ENCODE peak calls at places on chromosome 6, in four cellular contexts. One of them, this sample, is unnamed.

GRCh38 chr6:117418320-117418719 is 7.4 kb downstream of the ROS1 start:
- DNase-seq in SK-N-SH: no peak
- DNase-seq in neural crest cell: no peak
- DNase-seq in CD4-positive, alpha-beta T cell: no peak
- DNase-seq in this sample: no peak

GRCh38 chr6:165804331-165805066 is 141.5 kb upstream of the PDE10A start:
- DNase-seq in SK-N-SH: no peak
- DNase-seq in CD4-positive, alpha-beta T cell: no peak
- DNase-seq in neural crest cell: no peak
- DNase-seq in this sample: no peak

GRCh38 chr6:113632220-113632864 is 224.8 kb upstream of the MARCKS start:
- DNase-seq in SK-N-SH: no peak
- DNase-seq in neural crest cell: peak; percentile 5
- DNase-seq in CD4-positive, alpha-beta T cell: peak; percentile 0
- DNase-seq in this sample: no peak

GRCh38 chr6:148289153-148289552 is 53.5 kb upstream of the SASH1 start:
- DNase-seq in neural crest cell: no peak
- DNase-seq in CD4-positive, alpha-beta T cell: no peak
- DNase-seq in SK-N-SH: no peak
- DNase-seq in this sample: no peak

GRCh38 chr6:142171351-142171750 is 24.3 kb downstream of the VTA1 start:
- DNase-seq in SK-N-SH: no peak
- DNase-seq in neural crest cell: no peak
- DNase-seq in CD4-positive, alpha-beta T cell: no peak
- DNase-seq in this sample: no peak

GRCh38 chr6:78615430-78615904 is 251.9 kb upstream of the IRAK1BP1 start:
- DNase-seq in CD4-positive, alpha-beta T cell: no peak
- DNase-seq in neural crest cell: no peak
- DNase-seq in SK-N-SH: no peak
- DNase-seq in this sample: no peak

GRCh38 chr6:119025793-119026192 is 52.7 kb downstream of the FAM184A start:
- DNase-seq in SK-N-SH: no peak
- DNase-seq in CD4-positive, alpha-beta T cell: no peak
- DNase-seq in neural crest cell: no peak
- DNase-seq in this sample: no peak

GRCh38 chr6:2784061-2784460 is 18.9 kb downstream of the WRNIP1 start:
- DNase-seq in CD4-positive, alpha-beta T cell: no peak
- DNase-seq in SK-N-SH: no peak
- DNase-seq in neural crest cell: no peak
- DNase-seq in this sample: no peak

GRCh38 chr6:169991031-169991390 is 239.6 kb downstream of the ERMARD start:
- DNase-seq in CD4-positive, alpha-beta T cell: no peak
- DNase-seq in neural crest cell: no peak
- DNase-seq in SK-N-SH: no peak
- DNase-seq in this sample: no peak

GRCh38 chr6:110217255-110217654 is 37.0 kb downstream of the CDC40 start:
- DNase-seq in CD4-positive, alpha-beta T cell: no peak
- DNase-seq in neural crest cell: no peak
- DNase-seq in SK-N-SH: no peak
- DNase-seq in this sample: no peak

GRCh38 chr6:132962936-132963579 is 148.7 kb downstream of the RPS12 start:
- DNase-seq in CD4-positive, alpha-beta T cell: peak; percentile 18
- DNase-seq in SK-N-SH: peak; percentile 51
- DNase-seq in neural crest cell: peak; percentile 65
- DNase-seq in this sample: peak; percentile 56

GRCh38 chr6:2744206-2744771 is 6.4 kb downstream of the MYLK4 start:
- DNase-seq in SK-N-SH: peak; percentile 31
- DNase-seq in CD4-positive, alpha-beta T cell: no peak
- DNase-seq in neural crest cell: no peak
- DNase-seq in this sample: no peak

GRCh38 chr6:108758884-108759283 is 89.3 kb upstream of the ARMC2 start:
- DNase-seq in neural crest cell: no peak
- DNase-seq in SK-N-SH: no peak
- DNase-seq in CD4-positive, alpha-beta T cell: no peak
- DNase-seq in this sample: no peak

GRCh38 chr6:148943451-148943850 is 196.6 kb downstream of the UST start:
- DNase-seq in SK-N-SH: no peak
- DNase-seq in CD4-positive, alpha-beta T cell: no peak
- DNase-seq in neural crest cell: no peak
- DNase-seq in this sample: no peak

GRCh38 chr6:167828325-167828956 is 1.7 kb downstream of the AFDN start:
- DNase-seq in CD4-positive, alpha-beta T cell: no peak
- DNase-seq in neural crest cell: no peak
- DNase-seq in SK-N-SH: no peak
- DNase-seq in this sample: no peak

GRCh38 chr6:35503534-35503933 is 6.7 kb upstream of the TEAD3 start:
- DNase-seq in neural crest cell: no peak
- DNase-seq in CD4-positive, alpha-beta T cell: no peak
- DNase-seq in SK-N-SH: no peak
- DNase-seq in this sample: no peak

GRCh38 chr6:107179004-107179403 is 63.7 kb upstream of the BEND3 start:
- DNase-seq in neural crest cell: peak; percentile 12
- DNase-seq in SK-N-SH: no peak
- DNase-seq in CD4-positive, alpha-beta T cell: no peak
- DNase-seq in this sample: no peak

GRCh38 chr6:88238065-88238464 is 71.9 kb upstream of the CNR1 start:
- DNase-seq in neural crest cell: no peak
- DNase-seq in SK-N-SH: no peak
- DNase-seq in CD4-positive, alpha-beta T cell: no peak
- DNase-seq in this sample: peak; percentile 19

GRCh38 chr6:138817799-138818198 is 21.9 kb downstream of the ECT2L start:
- DNase-seq in CD4-positive, alpha-beta T cell: no peak
- DNase-seq in SK-N-SH: no peak
- DNase-seq in neural crest cell: no peak
- DNase-seq in this sample: peak; percentile 73

GRCh38 chr6:20877008-20877937 is 343.0 kb downstream of the CDKAL1 start:
- DNase-seq in CD4-positive, alpha-beta T cell: no peak
- DNase-seq in neural crest cell: no peak
- DNase-seq in SK-N-SH: no peak
- DNase-seq in this sample: no peak

GRCh38 chr6:3884007-3884745 is 35.0 kb downstream of the FAM50B start:
- DNase-seq in neural crest cell: no peak
- DNase-seq in CD4-positive, alpha-beta T cell: no peak
- DNase-seq in SK-N-SH: no peak
- DNase-seq in this sample: no peak

GRCh38 chr6:167779123-167779992 is 47.4 kb upstream of the AFDN start:
- DNase-seq in CD4-positive, alpha-beta T cell: no peak
- DNase-seq in neural crest cell: no peak
- DNase-seq in SK-N-SH: no peak
- DNase-seq in this sample: no peak

GRCh38 chr6:108117427-108118358 is 43.2 kb upstream of the OSTM1 start:
- DNase-seq in CD4-positive, alpha-beta T cell: no peak
- DNase-seq in neural crest cell: no peak
- DNase-seq in SK-N-SH: peak; percentile 74
- DNase-seq in this sample: peak; percentile 24

GRCh38 chr6:84657486-84657885 is 106.9 kb downstream of the TBX18 start:
- DNase-seq in neural crest cell: no peak
- DNase-seq in SK-N-SH: no peak
- DNase-seq in CD4-positive, alpha-beta T cell: no peak
- DNase-seq in this sample: no peak

GRCh38 chr6:11053307-11053706 is 9.2 kb upstream of the ELOVL2 start:
- DNase-seq in SK-N-SH: no peak
- DNase-seq in CD4-positive, alpha-beta T cell: no peak
- DNase-seq in neural crest cell: no peak
- DNase-seq in this sample: no peak

GRCh38 chr6:142746524-142746923 is 198.5 kb downstream of the HIVEP2 start:
- DNase-seq in CD4-positive, alpha-beta T cell: peak; percentile 10
- DNase-seq in neural crest cell: no peak
- DNase-seq in SK-N-SH: peak; percentile 24
- DNase-seq in this sample: peak; percentile 14

GRCh38 chr6:106510090-106510970 is 119.0 kb downstream of the RTN4IP1 start:
- DNase-seq in neural crest cell: peak; percentile 18
- DNase-seq in SK-N-SH: peak; percentile 68
- DNase-seq in CD4-positive, alpha-beta T cell: peak; percentile 68
- DNase-seq in this sample: no peak

GRCh38 chr6:73984851-73985250 is 288.8 kb downstream of the CD109 start:
- DNase-seq in neural crest cell: no peak
- DNase-seq in SK-N-SH: no peak
- DNase-seq in CD4-positive, alpha-beta T cell: no peak
- DNase-seq in this sample: no peak

GRCh38 chr6:73983367-73983766 is 287.4 kb downstream of the CD109 start:
- DNase-seq in neural crest cell: no peak
- DNase-seq in SK-N-SH: no peak
- DNase-seq in CD4-positive, alpha-beta T cell: no peak
- DNase-seq in this sample: no peak

GRCh38 chr6:73985891-73986290 is 289.9 kb downstream of the CD109 start:
- DNase-seq in neural crest cell: no peak
- DNase-seq in SK-N-SH: no peak
- DNase-seq in CD4-positive, alpha-beta T cell: no peak
- DNase-seq in this sample: no peak
- TF ChIP-seq CTCF in neural crest cell: no peak
- TF ChIP-seq CTCF in SK-N-SH: no peak
- TF ChIP-seq CTCF in CD4-positive, alpha-beta T cell: no peak
- TF ChIP-seq CTCF in this sample: no peak

DNA sequence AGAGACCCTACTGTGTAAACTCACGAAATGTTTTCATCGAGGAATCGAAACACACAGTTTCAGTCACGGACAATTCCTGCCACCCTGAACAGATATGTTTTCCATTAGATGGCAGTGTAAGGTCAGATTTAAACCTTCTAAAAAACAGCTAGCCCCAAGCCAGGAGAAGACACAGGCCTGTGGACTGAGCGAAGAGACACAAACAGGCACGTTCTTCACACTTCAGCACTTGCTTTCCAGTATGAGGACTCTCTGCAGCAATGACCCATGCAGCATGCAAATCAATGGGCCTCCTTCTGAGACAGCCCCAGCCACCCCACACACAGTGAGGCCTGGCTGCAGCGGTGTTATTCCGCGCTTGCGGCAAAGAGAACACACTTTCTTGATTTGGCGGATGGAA is 31.9 kb downstream of the HUS1B start:
- DNase-seq in SK-N-SH: peak; percentile 17
- DNase-seq in neural crest cell: no peak
- DNase-seq in CD4-positive, alpha-beta T cell: no peak
- DNase-seq in this sample: no peak
- TF ChIP-seq CTCF in SK-N-SH: peak; percentile 20
- TF ChIP-seq CTCF in neural crest cell: no peak
- TF ChIP-seq CTCF in CD4-positive, alpha-beta T cell: no peak
- TF ChIP-seq CTCF in this sample: no peak

GRCh38 chr6:39451831-39452230 is 129.3 kb upstream of the KCNK16 start:
- DNase-seq in neural crest cell: no peak
- DNase-seq in CD4-positive, alpha-beta T cell: no peak
- DNase-seq in SK-N-SH: no peak
- DNase-seq in this sample: no peak
- TF ChIP-seq CTCF in neural crest cell: peak; percentile 58
- TF ChIP-seq CTCF in CD4-positive, alpha-beta T cell: no peak
- TF ChIP-seq CTCF in SK-N-SH: peak; percentile 39
- TF ChIP-seq CTCF in this sample: peak; percentile 22

GRCh38 chr6:14316911-14317535 is 199.5 kb downstream of the CD83 start:
- DNase-seq in CD4-positive, alpha-beta T cell: no peak
- DNase-seq in SK-N-SH: peak; percentile 22
- DNase-seq in neural crest cell: no peak
- DNase-seq in this sample: no peak
- TF ChIP-seq CTCF in CD4-positive, alpha-beta T cell: peak; percentile 20
- TF ChIP-seq CTCF in SK-N-SH: no peak
- TF ChIP-seq CTCF in neural crest cell: peak; percentile 13
- TF ChIP-seq CTCF in this sample: peak; percentile 7

DNA sequence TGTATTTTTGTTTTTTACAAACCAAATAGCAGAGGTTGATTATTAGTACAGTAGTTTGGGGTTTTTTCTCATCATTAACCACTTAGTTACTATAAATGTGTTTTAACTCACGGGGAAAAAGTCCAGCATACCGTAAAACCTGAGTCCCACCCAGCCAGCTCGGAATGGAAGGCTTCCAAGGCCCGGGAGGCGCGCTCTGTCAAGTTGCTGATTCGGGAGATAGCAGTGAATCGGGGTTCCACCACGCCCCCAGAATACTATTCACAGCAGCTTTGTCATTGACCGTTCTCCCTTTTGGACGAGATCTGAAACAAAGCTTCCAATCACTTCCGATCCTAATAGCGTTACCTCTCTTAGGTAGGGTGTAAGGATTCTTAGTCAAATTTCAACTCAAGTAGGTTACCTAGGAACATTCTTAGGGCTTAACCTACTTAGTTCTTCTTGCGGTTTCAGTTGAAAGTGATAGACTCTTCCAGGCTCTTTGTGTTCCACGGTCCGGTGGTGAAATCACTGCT is 232.8 kb upstream of the QKI start:
- DNase-seq in SK-N-SH: no peak
- DNase-seq in neural crest cell: no peak
- DNase-seq in CD4-positive, alpha-beta T cell: no peak
- DNase-seq in this sample: no peak
- TF ChIP-seq CTCF in SK-N-SH: no peak
- TF ChIP-seq CTCF in neural crest cell: no peak
- TF ChIP-seq CTCF in CD4-positive, alpha-beta T cell: no peak
- TF ChIP-seq CTCF in this sample: no peak

DNA sequence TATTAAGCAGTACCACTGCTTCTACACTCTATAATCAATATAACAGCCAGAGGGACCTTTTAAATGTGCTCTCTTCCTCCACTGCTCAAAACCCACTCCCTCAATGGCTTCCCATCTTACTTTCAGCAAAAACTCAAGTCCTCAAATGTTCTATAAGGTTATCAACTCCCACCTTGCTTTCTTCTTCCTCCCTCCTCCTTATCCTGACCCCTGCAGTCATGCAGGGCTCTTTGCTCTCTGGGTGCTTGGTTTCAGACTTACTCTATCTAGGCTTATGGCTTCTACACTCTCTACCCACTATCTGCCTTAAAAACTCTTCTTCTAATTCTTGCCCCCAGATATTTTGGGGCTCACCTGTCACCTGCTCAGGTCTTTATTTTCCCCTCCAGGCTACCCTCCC is 5.3 kb downstream of the ARHGAP18 start:
- DNase-seq in CD4-positive, alpha-beta T cell: no peak
- DNase-seq in SK-N-SH: no peak
- DNase-seq in neural crest cell: no peak
- DNase-seq in this sample: no peak
- TF ChIP-seq CTCF in CD4-positive, alpha-beta T cell: no peak
- TF ChIP-seq CTCF in SK-N-SH: no peak
- TF ChIP-seq CTCF in neural crest cell: no peak
- TF ChIP-seq CTCF in this sample: no peak

GRCh38 chr6:89819336-89820130 is at the start of gene MDN1:
- DNase-seq in CD4-positive, alpha-beta T cell: peak; percentile 85
- DNase-seq in neural crest cell: peak; percentile 85
- DNase-seq in SK-N-SH: peak; percentile 94
- DNase-seq in this sample: peak; percentile 78

GRCh38 chr6:89817481-89817880 is 2.1 kb downstream of the MDN1 start:
- DNase-seq in CD4-positive, alpha-beta T cell: no peak
- DNase-seq in neural crest cell: no peak
- DNase-seq in SK-N-SH: no peak
- DNase-seq in this sample: no peak

DNA sequence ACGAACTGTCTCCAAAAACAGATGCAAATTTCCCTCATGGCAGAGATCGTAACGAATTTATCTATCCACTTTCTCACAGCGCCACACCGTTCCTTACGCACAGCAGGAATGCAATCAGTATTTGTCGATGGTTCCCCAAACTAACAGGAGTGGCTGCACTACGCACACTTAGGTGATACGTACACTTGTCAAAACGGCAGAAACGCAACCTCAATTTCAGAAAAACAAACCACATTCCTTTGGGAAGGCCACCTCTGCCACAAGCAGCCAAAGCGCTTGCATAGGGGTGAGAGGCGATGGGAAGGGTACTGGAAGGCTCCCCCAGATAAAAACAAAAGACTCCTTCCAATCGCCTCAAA is 638 bp downstream of the MDN1 start:
- DNase-seq in neural crest cell: peak; percentile 14
- DNase-seq in SK-N-SH: no peak
- DNase-seq in CD4-positive, alpha-beta T cell: no peak
- DNase-seq in this sample: no peak
- TF ChIP-seq CTCF in neural crest cell: no peak
- TF ChIP-seq CTCF in SK-N-SH: no peak
- TF ChIP-seq CTCF in CD4-positive, alpha-beta T cell: no peak
- TF ChIP-seq CTCF in this sample: no peak

This sample was measured in progenitor cell of endocrine pancreas.